ENCODE peak calls at places on chromosome 17, in four cellular contexts. P is body of pancreas, H is A549, C is right lobe of liver. W is an unnamed sample. For H3K4me1, the result is how much of the 10 kb centered on the place peaks cover.

GRCh38 chr17:61647044-61647443 is 56.0 kb upstream of the NACA2 start:
- DNase-seq in P (no peak), H (no peak), C (no peak), W (no peak)

GRCh38 chr17:3533752-3534151 is 23.9 kb downstream of the TRPV3 start:
- DNase-seq in P (no peak), H (no peak), C (no peak), W (no peak)

GRCh38 chr17:32495347-32496253 is 8.8 kb downstream of the CDK5R1 start:
- DNase-seq in P (no peak), H (no peak), C (no peak), W (no peak)

GRCh38 chr17:33732116-33732515 is 439.0 kb upstream of the ASIC2 start:
- DNase-seq in P (no peak), H (peak), C (no peak), W (no peak)

GRCh38 chr17:4946312-4946976 is 1.9 kb downstream of the PFN1 start:
- DNase-seq in P (no peak), H (no peak), C (no peak), W (peak)

GRCh38 chr17:29451338-29451737 is 61.2 kb downstream of the TAOK1 start:
- DNase-seq in P (no peak), H (no peak), C (no peak), W (no peak)

GRCh38 chr17:56909742-56910508 is 3.9 kb downstream of the TRIM25 start:
- DNase-seq in P (peak), H (no peak), C (peak), W (no peak)

GRCh38 chr17:38418693-38419507 is 9.4 kb upstream of the ARHGAP23 start:
- DNase-seq in P (no peak), H (no peak), C (no peak), W (no peak)

GRCh38 chr17:27413792-27414191 is 42.5 kb upstream of the KSR1 start:
- DNase-seq in P (no peak), H (no peak), C (no peak), W (no peak)

GRCh38 chr17:50257574-50258224 is 16.6 kb upstream of the TMEM92 start:
- DNase-seq in P (no peak), H (no peak), C (no peak), W (peak)

GRCh38 chr17:45846223-45846622 is 1.5 kb downstream of the SPPL2C start:
- DNase-seq in P (no peak), H (no peak), C (no peak), W (no peak)

GRCh38 chr17:22171631-22172030 is 479.3 kb downstream of the KCNJ18 start:
- DNase-seq in P (no peak), H (no peak), C (no peak), W (no peak)

GRCh38 chr17:16889088-16889465 is 82.8 kb downstream of the TNFRSF13B start:
- DNase-seq in P (no peak), H (no peak), C (no peak), W (no peak)

GRCh38 chr17:55563363-55563762 is 52.1 kb upstream of the SMIM36 start:
- DNase-seq in P (no peak), H (no peak), C (no peak), W (no peak)

GRCh38 chr17:15957206-15957605 is 12.3 kb downstream of the ADORA2B start:
- DNase-seq in P (no peak), H (no peak), C (no peak), W (no peak)

GRCh38 chr17:73203135-73203787 is 10.4 kb downstream of the COG1 start:
- DNase-seq in P (peak), H (no peak), C (no peak), W (peak)

GRCh38 chr17:54785643-54786258 is 114.9 kb upstream of the TOM1L1 start:
- DNase-seq in P (no peak), H (no peak), C (no peak), W (no peak)

GRCh38 chr17:62950067-62950466 is 16.0 kb upstream of the TANC2 start:
- DNase-seq in P (peak), H (no peak), C (no peak), W (no peak)

GRCh38 chr17:8791910-8792270 is 7.3 kb downstream of the MFSD6L start:
- DNase-seq in P (peak), H (no peak), C (no peak), W (no peak)

GRCh38 chr17:38947189-38947588 is 20.0 kb downstream of the FBXO47 start:
- DNase-seq in P (no peak), H (no peak), C (no peak), W (no peak)

GRCh38 chr17:34613064-34614019 is 34.0 kb downstream of the TMEM132E start:
- DNase-seq in P (peak), H (no peak), C (no peak), W (peak)

GRCh38 chr17:36120221-36120620 is 16.6 kb downstream of the CCL4 start:
- DNase-seq in P (no peak), H (no peak), C (no peak), W (no peak)

GRCh38 chr17:70239391-70239826 is 70.1 kb downstream of the KCNJ2 start:
- DNase-seq in P (no peak), H (no peak), C (no peak), W (no peak)

GRCh38 chr17:56710986-56711385 is 117.5 kb downstream of the NOG start:
- DNase-seq in P (no peak), H (no peak), C (no peak), W (no peak)

GRCh38 chr17:46984341-46984740 is 5.3 kb upstream of the RPRML start:
- DNase-seq in P (no peak), H (no peak), C (peak), W (no peak)

GRCh38 chr17:60601443-60602384 is 1.7 kb downstream of the PPM1D start:
- DNase-seq in P (peak), H (peak), C (no peak), W (peak)

GRCh38 chr17:63069245-63069644 is 103.2 kb downstream of the TANC2 start:
- DNase-seq in P (no peak), H (no peak), C (no peak), W (no peak)

GRCh38 chr17:77889135-77889505 is 69.4 kb upstream of the TNRC6C start:
- DNase-seq in P (no peak), H (no peak), C (no peak), W (no peak)

GRCh38 chr17:5508855-5509254 is 22.5 kb downstream of the MIS12 start:
- DNase-seq in P (peak), H (no peak), C (no peak), W (no peak)

GRCh38 chr17:4150106-4150505 is 7.1 kb downstream of the CYB5D2 start:
- DNase-seq in P (no peak), H (no peak), C (no peak), W (no peak)

GRCh38 chr17:82874011-82874835 is 34.4 kb upstream of the ZNF750 start:
- DNase-seq in P (no peak), H (no peak), C (peak), W (no peak)

GRCh38 chr17:72913315-72913714 is 179.2 kb downstream of the SLC39A11 start:
- DNase-seq in P (no peak), H (no peak), C (no peak), W (no peak)

GRCh38 chr17:44095388-44095646 is 24.8 kb downstream of the G6PC3 start:
- DNase-seq in P (no peak), H (no peak), C (no peak), W (no peak)
- H3K4me3 ChIP-seq in P (no peak), H (peak), C (no peak), W (no peak)

DNA sequence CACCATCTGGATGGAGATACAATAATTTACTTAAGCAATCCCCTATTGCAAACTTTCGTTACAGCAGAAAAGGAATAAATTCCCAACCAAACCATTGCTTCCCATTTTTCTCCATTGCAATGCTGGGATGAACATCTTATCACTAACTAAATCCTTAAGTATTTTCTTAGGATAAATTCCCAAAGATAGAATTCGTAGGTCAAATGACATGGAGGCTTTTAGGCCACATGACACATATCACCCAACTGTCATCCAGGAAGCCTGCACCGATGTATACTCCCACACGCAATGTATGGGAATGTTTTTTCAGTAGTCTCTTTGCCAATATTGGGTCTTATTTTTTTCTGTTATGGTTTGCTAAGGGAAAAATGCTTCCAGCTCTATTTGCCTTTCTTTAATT is 1.6 kb upstream of the TLCD2 start:
- DNase-seq in P (no peak), H (no peak), C (no peak), W (no peak)
- H3K4me1 ChIP-seq in P (under half), H (under half), C (under half), W (under half)

GRCh38 chr17:81710514-81711308 is 1.4 kb upstream of the SLC25A10 start:
- DNase-seq in P (peak), H (no peak), C (no peak), W (no peak)
- TF ChIP-seq POLR2A in P (no peak), H (peak), C (peak), W (no peak)

DNA sequence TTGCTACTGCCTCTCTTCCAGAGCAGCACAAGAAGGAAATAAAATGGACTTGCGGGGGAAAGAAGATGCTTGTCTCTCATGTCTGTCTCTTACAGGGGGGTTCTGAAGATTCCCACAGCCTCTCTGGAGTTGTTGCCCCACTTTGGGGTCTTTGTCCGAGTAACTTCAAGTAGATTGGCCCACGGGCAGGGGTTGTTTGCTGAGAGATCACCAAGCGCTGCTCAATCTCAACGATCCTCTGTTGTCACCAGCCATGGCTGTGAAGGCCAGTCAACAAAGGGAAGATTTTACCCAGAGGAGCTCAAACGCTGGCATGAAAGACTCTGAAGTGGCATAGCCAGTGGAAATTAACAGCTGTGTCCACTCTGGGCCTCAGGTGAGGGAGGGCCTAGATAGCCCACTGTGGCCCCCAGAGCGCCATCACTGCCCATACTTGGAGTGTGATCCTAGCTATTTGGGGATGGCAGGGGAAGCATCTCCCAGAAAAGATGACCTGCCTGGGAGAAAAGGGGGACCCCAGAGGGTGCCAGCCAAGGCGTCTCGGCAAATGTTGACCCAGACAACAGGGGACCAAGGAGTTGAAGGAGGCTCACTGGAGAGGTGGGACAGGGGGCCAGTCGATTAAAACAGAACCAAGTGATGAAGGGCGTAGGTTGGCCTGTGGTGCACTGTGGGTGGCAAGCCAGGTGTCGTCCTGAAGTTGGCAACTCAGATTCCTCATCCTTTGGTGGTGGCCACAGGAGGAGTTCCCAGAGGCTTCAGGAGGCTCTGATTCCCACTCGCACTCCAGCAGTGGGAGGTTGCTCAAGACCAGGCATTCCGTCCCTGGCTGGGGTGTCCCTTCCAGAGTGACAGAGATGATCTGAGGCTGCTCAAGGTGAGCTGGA is 28.0 kb downstream of the SLC13A5 start:
- DNase-seq in P (no peak), H (no peak), C (peak), W (no peak)
- H3K4me3 ChIP-seq in P (no peak), H (no peak), C (no peak), W (no peak)

GRCh38 chr17:64779344-64780095 is 117.4 kb upstream of the SMURF2 start:
- DNase-seq in P (no peak), H (no peak), C (peak), W (no peak)

GRCh38 chr17:64778102-64778366 is 115.9 kb upstream of the SMURF2 start:
- DNase-seq in P (no peak), H (no peak), C (no peak), W (no peak)

GRCh38 chr17:64775701-64776570 is 113.8 kb upstream of the SMURF2 start:
- DNase-seq in P (no peak), H (no peak), C (no peak), W (no peak)

GRCh38 chr17:64778367-64779290 is 116.5 kb upstream of the SMURF2 start:
- DNase-seq in P (peak), H (no peak), C (no peak), W (no peak)

GRCh38 chr17:64777413-64778101 is 115.5 kb upstream of the SMURF2 start:
- DNase-seq in P (peak), H (no peak), C (no peak), W (peak)
- H3K4me1 ChIP-seq in P (half or more), H (under half), C (under half), W (under half)

GRCh38 chr17:75894049-75894742 is 2.6 kb downstream of the TRIM65 start:
- DNase-seq in P (no peak), H (no peak), C (no peak), W (peak)

GRCh38 chr17:75897076-75898019 is 597 bp upstream of the TRIM65 start:
- DNase-seq in P (no peak), H (no peak), C (no peak), W (peak)

GRCh38 chr17:75898791-75899190 is 2.0 kb upstream of the TRIM65 start:
- DNase-seq in P (no peak), H (no peak), C (no peak), W (no peak)

GRCh38 chr17:75898065-75898464 is 1.3 kb upstream of the TRIM65 start:
- DNase-seq in P (no peak), H (no peak), C (no peak), W (no peak)

GRCh38 chr17:75896360-75897075 is at the start of gene TRIM65:
- DNase-seq in P (peak), H (peak), C (peak), W (peak)
- TF ChIP-seq POLR2A in P (peak), H (peak), C (peak), W (peak)

GRCh38 chr17:40095944-40096791 is 4.2 kb downstream of the NR1D1 start:
- DNase-seq in P (peak), H (no peak), C (no peak), W (peak)
- H3K4me3 ChIP-seq in P (no peak), H (no peak), C (no peak), W (no peak)

DNA sequence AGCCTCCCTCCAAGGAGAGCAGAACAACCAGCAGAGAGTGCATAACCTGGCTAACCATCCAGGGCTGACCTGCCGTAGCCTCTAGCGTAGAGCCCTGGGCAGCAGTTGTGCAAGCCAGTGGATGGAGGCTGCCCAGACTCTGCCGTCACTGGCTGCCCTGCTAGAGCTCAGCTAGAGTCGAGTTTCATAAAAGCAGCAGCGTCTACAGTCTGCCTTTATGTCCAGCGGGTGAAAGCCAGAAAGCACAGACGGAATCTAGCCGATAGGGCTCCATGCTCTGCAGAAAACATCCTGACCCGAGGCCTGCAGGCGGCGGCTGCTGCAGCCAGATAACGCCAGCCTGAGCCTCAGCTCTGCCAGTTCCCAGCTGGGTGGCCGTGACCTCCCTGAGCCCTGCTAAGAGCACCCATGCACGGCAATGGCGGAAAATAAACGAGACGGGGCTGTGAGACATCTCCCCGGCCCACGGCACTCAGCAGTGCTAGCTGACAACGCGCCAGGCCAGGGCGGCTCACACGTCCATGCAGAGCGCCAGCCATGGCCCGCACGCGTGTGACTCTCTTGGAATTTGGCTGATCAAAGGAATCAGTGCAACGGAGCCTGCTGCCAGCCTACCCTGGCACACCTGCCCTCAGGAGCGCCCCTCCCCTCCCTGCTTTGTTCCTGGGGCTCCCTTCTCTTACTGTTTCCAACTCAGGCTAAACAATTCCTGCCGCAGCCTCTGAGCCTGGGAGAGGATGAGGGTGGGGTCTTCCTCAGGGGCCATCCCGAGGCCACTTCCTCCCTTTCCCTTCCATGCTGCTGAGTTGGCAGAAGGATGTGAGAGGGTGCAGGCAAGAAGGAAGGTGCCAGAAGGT is 231.4 kb downstream of the ENGASE start:
- DNase-seq in P (peak), H (no peak), C (no peak), W (no peak)
- H3K4me1 ChIP-seq in P (under half), H (under half), C (under half), W (under half)